ENCODE peak calls at places on chromosomes 11 and 22, in nine cellular contexts. One of them, this sample, is unnamed.

GRCh38 chr22:28942801-28943500 is 59.6 kb downstream of the ZNRF3 start:
- DNase-seq in body of pancreas: no peak
- DNase-seq in A549: no peak
- DNase-seq in heart left ventricle: no peak
- DNase-seq in NB4: no peak
- DNase-seq in adrenal gland: no peak
- DNase-seq in Peyer's patch: no peak
- DNase-seq in breast epithelium: no peak
- DNase-seq in ovary: no peak
- DNase-seq in this sample: no peak

GRCh38 chr11:118883004-118883367 is 706 bp upstream of the CXCR5 start:
- DNase-seq in body of pancreas: no peak
- DNase-seq in A549: no peak
- DNase-seq in heart left ventricle: no peak
- DNase-seq in NB4: no peak
- DNase-seq in adrenal gland: no peak
- DNase-seq in Peyer's patch: no peak
- DNase-seq in breast epithelium: no peak
- DNase-seq in ovary: no peak
- DNase-seq in this sample: no peak

GRCh38 chr11:121575250-121575962 is 122.6 kb upstream of the SORL1-AS1 start:
- DNase-seq in body of pancreas: peak; percentile 33
- DNase-seq in A549: no peak
- DNase-seq in heart left ventricle: peak; percentile 82
- DNase-seq in NB4: peak; percentile 94
- DNase-seq in adrenal gland: peak; percentile 73
- DNase-seq in Peyer's patch: peak; percentile 71
- DNase-seq in breast epithelium: peak; percentile 34
- DNase-seq in ovary: peak; percentile 93
- DNase-seq in this sample: peak; percentile 22

GRCh38 chr11:33956611-33957010 is 64.7 kb upstream of the LMO2 start:
- DNase-seq in body of pancreas: no peak
- DNase-seq in A549: no peak
- DNase-seq in heart left ventricle: no peak
- DNase-seq in NB4: no peak
- DNase-seq in adrenal gland: no peak
- DNase-seq in Peyer's patch: no peak
- DNase-seq in breast epithelium: no peak
- DNase-seq in ovary: no peak
- DNase-seq in this sample: no peak

GRCh38 chr22:32556150-32556549 is 81.5 kb downstream of the FBXO7 start:
- DNase-seq in body of pancreas: no peak
- DNase-seq in A549: no peak
- DNase-seq in heart left ventricle: no peak
- DNase-seq in NB4: no peak
- DNase-seq in adrenal gland: no peak
- DNase-seq in Peyer's patch: no peak
- DNase-seq in breast epithelium: no peak
- DNase-seq in ovary: no peak
- DNase-seq in this sample: no peak

GRCh38 chr11:115893701-115894100 is 389.5 kb upstream of the CADM1 start:
- DNase-seq in body of pancreas: no peak
- DNase-seq in A549: no peak
- DNase-seq in heart left ventricle: no peak
- DNase-seq in NB4: no peak
- DNase-seq in adrenal gland: no peak
- DNase-seq in Peyer's patch: no peak
- DNase-seq in breast epithelium: no peak
- DNase-seq in ovary: no peak
- DNase-seq in this sample: no peak

GRCh38 chr11:130133716-130134115 is 25.9 kb upstream of the ST14 start:
- DNase-seq in body of pancreas: no peak
- DNase-seq in A549: no peak
- DNase-seq in heart left ventricle: no peak
- DNase-seq in NB4: no peak
- DNase-seq in adrenal gland: no peak
- DNase-seq in Peyer's patch: no peak
- DNase-seq in breast epithelium: no peak
- DNase-seq in ovary: no peak
- DNase-seq in this sample: no peak

GRCh38 chr11:108788565-108789199 is 123.8 kb downstream of the DDX10 start:
- DNase-seq in body of pancreas: peak; percentile 13
- DNase-seq in A549: no peak
- DNase-seq in heart left ventricle: no peak
- DNase-seq in NB4: peak; percentile 39
- DNase-seq in adrenal gland: peak; percentile 11
- DNase-seq in Peyer's patch: no peak
- DNase-seq in breast epithelium: no peak
- DNase-seq in ovary: no peak
- DNase-seq in this sample: peak; percentile 1

GRCh38 chr11:74196781-74197486 is 25.8 kb downstream of the PPME1 start:
- DNase-seq in body of pancreas: no peak
- DNase-seq in A549: no peak
- DNase-seq in heart left ventricle: no peak
- DNase-seq in NB4: no peak
- DNase-seq in adrenal gland: no peak
- DNase-seq in Peyer's patch: no peak
- DNase-seq in breast epithelium: no peak
- DNase-seq in ovary: no peak
- DNase-seq in this sample: no peak

GRCh38 chr11:123054301-123055065 is 7.5 kb downstream of the HSPA8 start:
- DNase-seq in body of pancreas: peak; percentile 33
- DNase-seq in A549: peak; percentile 55
- DNase-seq in heart left ventricle: no peak
- DNase-seq in NB4: peak; percentile 88
- DNase-seq in adrenal gland: no peak
- DNase-seq in Peyer's patch: no peak
- DNase-seq in breast epithelium: no peak
- DNase-seq in ovary: no peak
- DNase-seq in this sample: peak; percentile 30

GRCh38 chr11:58179648-58180047 is 9.2 kb upstream of the OR9Q2 start:
- DNase-seq in body of pancreas: no peak
- DNase-seq in A549: no peak
- DNase-seq in heart left ventricle: peak; percentile 26
- DNase-seq in NB4: peak; percentile 10
- DNase-seq in adrenal gland: no peak
- DNase-seq in Peyer's patch: no peak
- DNase-seq in breast epithelium: no peak
- DNase-seq in ovary: peak; percentile 15
- DNase-seq in this sample: no peak

GRCh38 chr11:37322333-37323194 is 724.5 kb upstream of the RAG2 start:
- DNase-seq in body of pancreas: no peak
- DNase-seq in A549: no peak
- DNase-seq in heart left ventricle: no peak
- DNase-seq in NB4: no peak
- DNase-seq in adrenal gland: no peak
- DNase-seq in Peyer's patch: no peak
- DNase-seq in breast epithelium: no peak
- DNase-seq in ovary: no peak
- DNase-seq in this sample: no peak

GRCh38 chr11:22800482-22800881 is 29.1 kb downstream of the SVIP start:
- DNase-seq in body of pancreas: no peak
- DNase-seq in A549: no peak
- DNase-seq in heart left ventricle: no peak
- DNase-seq in NB4: no peak
- DNase-seq in adrenal gland: no peak
- DNase-seq in Peyer's patch: no peak
- DNase-seq in breast epithelium: no peak
- DNase-seq in ovary: no peak
- DNase-seq in this sample: no peak

GRCh38 chr11:12196335-12196734 is 85.9 kb downstream of the MICAL2 start:
- DNase-seq in body of pancreas: no peak
- DNase-seq in A549: no peak
- DNase-seq in heart left ventricle: no peak
- DNase-seq in NB4: no peak
- DNase-seq in adrenal gland: no peak
- DNase-seq in Peyer's patch: no peak
- DNase-seq in breast epithelium: no peak
- DNase-seq in ovary: no peak
- DNase-seq in this sample: no peak

GRCh38 chr11:61477734-61478148 is 30.8 kb upstream of the LRRC10B start:
- DNase-seq in body of pancreas: peak; percentile 38
- DNase-seq in A549: peak; percentile 63
- DNase-seq in heart left ventricle: peak; percentile 63
- DNase-seq in NB4: peak; percentile 56
- DNase-seq in adrenal gland: peak; percentile 37
- DNase-seq in Peyer's patch: peak; percentile 75
- DNase-seq in breast epithelium: no peak
- DNase-seq in ovary: peak; percentile 62
- DNase-seq in this sample: peak; percentile 50

GRCh38 chr11:130213979-130214281 is 54.3 kb downstream of the ST14 start:
- DNase-seq in body of pancreas: no peak
- DNase-seq in A549: no peak
- DNase-seq in heart left ventricle: no peak
- DNase-seq in NB4: no peak
- DNase-seq in adrenal gland: no peak
- DNase-seq in Peyer's patch: peak; percentile 31
- DNase-seq in breast epithelium: peak; percentile 2
- DNase-seq in ovary: no peak
- DNase-seq in this sample: no peak

GRCh38 chr11:12757416-12757815 is 83.2 kb downstream of the TEAD1 start:
- DNase-seq in body of pancreas: no peak
- DNase-seq in A549: no peak
- DNase-seq in heart left ventricle: no peak
- DNase-seq in NB4: no peak
- DNase-seq in adrenal gland: no peak
- DNase-seq in Peyer's patch: no peak
- DNase-seq in breast epithelium: no peak
- DNase-seq in ovary: no peak
- DNase-seq in this sample: no peak

GRCh38 chr11:17563961-17564686 is 17.1 kb downstream of the OTOG start:
- DNase-seq in body of pancreas: no peak
- DNase-seq in A549: no peak
- DNase-seq in heart left ventricle: no peak
- DNase-seq in NB4: no peak
- DNase-seq in adrenal gland: no peak
- DNase-seq in Peyer's patch: no peak
- DNase-seq in breast epithelium: no peak
- DNase-seq in ovary: no peak
- DNase-seq in this sample: no peak

GRCh38 chr22:31346255-31346732 is at the start of gene PATZ1:
- DNase-seq in body of pancreas: peak; percentile 77
- DNase-seq in A549: peak; percentile 56
- DNase-seq in heart left ventricle: peak; percentile 86
- DNase-seq in NB4: peak; percentile 91
- DNase-seq in adrenal gland: peak; percentile 83
- DNase-seq in Peyer's patch: peak; percentile 89
- DNase-seq in breast epithelium: peak; percentile 63
- DNase-seq in ovary: peak; percentile 84
- DNase-seq in this sample: peak; percentile 42
- TF ChIP-seq POLR2A in body of pancreas: no peak
- TF ChIP-seq POLR2A in A549: peak; percentile 48
- TF ChIP-seq POLR2A in heart left ventricle: no peak
- TF ChIP-seq POLR2A in NB4: no peak
- TF ChIP-seq POLR2A in adrenal gland: no peak
- TF ChIP-seq POLR2A in Peyer's patch: no peak
- TF ChIP-seq POLR2A in breast epithelium: no peak
- TF ChIP-seq POLR2A in ovary: no peak
- TF ChIP-seq POLR2A in this sample: no peak

DNA sequence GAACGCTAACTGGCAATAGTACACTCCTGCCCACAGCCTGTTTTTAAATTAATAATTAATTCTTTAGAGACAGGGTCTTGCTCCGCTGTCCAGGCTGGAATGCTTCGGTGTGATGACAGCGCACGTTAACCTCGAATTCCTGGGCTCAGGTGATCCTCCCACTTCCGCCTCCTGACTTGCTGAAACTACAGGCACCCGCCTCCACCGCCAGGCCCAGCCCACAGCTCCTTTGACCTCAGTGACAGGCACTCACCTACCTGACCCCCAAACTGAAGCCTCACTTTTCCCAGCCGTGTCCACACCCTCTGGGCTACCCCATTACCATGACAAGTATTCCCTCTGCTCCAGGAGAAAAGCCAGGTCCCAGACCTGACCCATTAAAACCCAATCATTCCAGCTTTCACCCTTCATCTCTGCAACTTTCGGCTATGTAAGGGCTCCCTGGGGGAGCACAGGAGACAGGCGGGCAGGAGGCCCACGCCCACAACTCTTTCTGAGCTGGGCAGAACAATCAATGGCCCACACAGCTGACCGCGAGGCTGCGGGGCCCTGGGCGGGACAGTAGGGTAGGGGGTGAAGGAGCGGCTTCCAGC is 730 bp downstream of the LMNTD2 start:
- DNase-seq in body of pancreas: peak; percentile 80
- DNase-seq in A549: no peak
- DNase-seq in heart left ventricle: peak; percentile 26
- DNase-seq in NB4: no peak
- DNase-seq in adrenal gland: no peak
- DNase-seq in Peyer's patch: peak; percentile 89
- DNase-seq in breast epithelium: no peak
- DNase-seq in ovary: no peak
- DNase-seq in this sample: peak; percentile 66
- TF ChIP-seq POLR2A in body of pancreas: no peak
- TF ChIP-seq POLR2A in A549: no peak
- TF ChIP-seq POLR2A in heart left ventricle: no peak
- TF ChIP-seq POLR2A in NB4: no peak
- TF ChIP-seq POLR2A in adrenal gland: no peak
- TF ChIP-seq POLR2A in Peyer's patch: no peak
- TF ChIP-seq POLR2A in breast epithelium: no peak
- TF ChIP-seq POLR2A in ovary: no peak
- TF ChIP-seq POLR2A in this sample: no peak

DNA sequence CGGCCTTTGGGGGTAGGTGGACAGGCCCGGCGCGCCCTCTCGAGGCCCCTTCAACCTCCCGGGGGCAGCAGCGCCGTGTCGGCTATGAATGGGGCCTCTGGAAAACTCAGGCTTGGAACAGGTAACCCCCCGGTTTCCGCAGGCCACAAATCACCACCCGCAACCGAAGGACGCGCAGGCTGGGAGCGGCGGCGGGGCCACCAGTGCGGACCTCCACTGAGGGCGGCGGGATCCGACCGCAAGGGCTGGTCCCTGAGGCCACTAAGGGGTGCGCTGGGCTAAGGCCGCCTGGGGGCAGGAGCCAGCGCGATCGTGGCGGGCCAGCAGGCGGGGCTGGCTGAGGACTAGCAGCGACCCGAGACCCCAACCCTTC is 695 bp upstream of the ATF4 start:
- DNase-seq in body of pancreas: peak; percentile 66
- DNase-seq in A549: peak; percentile 49
- DNase-seq in heart left ventricle: peak; percentile 76
- DNase-seq in NB4: no peak
- DNase-seq in adrenal gland: peak; percentile 77
- DNase-seq in Peyer's patch: peak; percentile 81
- DNase-seq in breast epithelium: no peak
- DNase-seq in ovary: peak; percentile 73
- DNase-seq in this sample: no peak
- TF ChIP-seq POLR2A in body of pancreas: no peak
- TF ChIP-seq POLR2A in A549: peak; percentile 66
- TF ChIP-seq POLR2A in heart left ventricle: no peak
- TF ChIP-seq POLR2A in NB4: peak; percentile 65
- TF ChIP-seq POLR2A in adrenal gland: peak; percentile 67
- TF ChIP-seq POLR2A in Peyer's patch: peak; percentile 48
- TF ChIP-seq POLR2A in breast epithelium: peak; percentile 54
- TF ChIP-seq POLR2A in ovary: peak; percentile 76
- TF ChIP-seq POLR2A in this sample: peak; percentile 16

GRCh38 chr11:75827562-75827961 is 12.6 kb downstream of the UVRAG start:
- DNase-seq in body of pancreas: no peak
- DNase-seq in A549: no peak
- DNase-seq in heart left ventricle: no peak
- DNase-seq in NB4: no peak
- DNase-seq in adrenal gland: no peak
- DNase-seq in Peyer's patch: no peak
- DNase-seq in breast epithelium: no peak
- DNase-seq in ovary: no peak
- DNase-seq in this sample: no peak
- TF ChIP-seq POLR2A in body of pancreas: no peak
- TF ChIP-seq POLR2A in A549: no peak
- TF ChIP-seq POLR2A in heart left ventricle: no peak
- TF ChIP-seq POLR2A in NB4: no peak
- TF ChIP-seq POLR2A in adrenal gland: no peak
- TF ChIP-seq POLR2A in Peyer's patch: no peak
- TF ChIP-seq POLR2A in breast epithelium: no peak
- TF ChIP-seq POLR2A in ovary: no peak
- TF ChIP-seq POLR2A in this sample: no peak